ENCODE peak calls at places on chromosomes 3 and 15, in ten cellular contexts. K, I, C, Q, W, X, S, V, J and Z are unnamed samples.

GRCh38 chr3:168431436-168431835 is 335.7 kb upstream of the GOLIM4 start:
- DNase-seq in K (no peak), I (no peak), C (no peak), Q (no peak), W (no peak), X (no peak), S (no peak), V (no peak), J (peak), Z (no peak)

GRCh38 chr3:65669163-65669875 is 369.4 kb downstream of the MAGI1 start:
- DNase-seq in K (no peak), I (no peak), C (peak), Q (no peak), W (peak), X (peak), S (no peak), V (no peak), J (peak), Z (peak)

GRCh38 chr3:188734395-188734794 is 437.4 kb upstream of the TPRG1 start:
- DNase-seq in K (no peak), I (no peak), C (no peak), Q (no peak), W (no peak), X (no peak), S (no peak), V (peak), J (no peak), Z (no peak)

GRCh38 chr3:101300073-101300472 is 20.3 kb downstream of the IMPG2 start:
- DNase-seq in K (no peak), I (no peak), C (no peak), Q (no peak), W (no peak), X (no peak), S (no peak), V (no peak), J (no peak), Z (no peak)

GRCh38 chr15:48370460-48370859 is 39.2 kb downstream of the DUT start:
- DNase-seq in K (no peak), I (no peak), C (no peak), Q (no peak), W (peak), X (peak), S (no peak), V (no peak), J (peak), Z (peak)

GRCh38 chr15:82850242-82850591 is 40.8 kb downstream of the WHAMM start:
- DNase-seq in K (no peak), I (no peak), C (no peak), Q (no peak), W (no peak), X (peak), S (peak), V (no peak), J (no peak), Z (no peak)

GRCh38 chr3:128083396-128083795 is 31.2 kb downstream of the SEC61A1 start:
- DNase-seq in K (no peak), I (no peak), C (no peak), Q (no peak), W (no peak), X (no peak), S (no peak), V (no peak), J (no peak), Z (no peak)

GRCh38 chr15:44710236-44711088 is 661 bp downstream of the PATL2 start:
- DNase-seq in K (peak), I (peak), C (no peak), Q (peak), W (peak), X (peak), S (no peak), V (no peak), J (peak), Z (peak)

GRCh38 chr3:71050133-71050520 is 533.4 kb downstream of the FOXP1 start:
- DNase-seq in K (no peak), I (no peak), C (no peak), Q (no peak), W (peak), X (peak), S (no peak), V (no peak), J (peak), Z (peak)

GRCh38 chr15:58980351-58980939 is 7.0 kb upstream of the RNF111 start:
- DNase-seq in K (peak), I (peak), C (no peak), Q (no peak), W (peak), X (peak), S (no peak), V (peak), J (peak), Z (peak)

GRCh38 chr3:108100906-108101305 is 10.1 kb upstream of the CD47 start:
- DNase-seq in K (peak), I (peak), C (no peak), Q (no peak), W (no peak), X (no peak), S (no peak), V (no peak), J (no peak), Z (no peak)

GRCh38 chr15:84752700-84753099 is 4.3 kb downstream of the ZNF592 start:
- DNase-seq in K (no peak), I (no peak), C (no peak), Q (no peak), W (no peak), X (peak), S (no peak), V (no peak), J (peak), Z (peak)

GRCh38 chr3:194269610-194270145 is 81.5 kb downstream of the CPN2 start:
- DNase-seq in K (no peak), I (no peak), C (peak), Q (peak), W (peak), X (no peak), S (no peak), V (no peak), J (peak), Z (peak)

GRCh38 chr15:95259513-95259912 is 1028.2 kb downstream of the MCTP2 start:
- DNase-seq in K (peak), I (peak), C (peak), Q (peak), W (peak), X (peak), S (peak), V (peak), J (peak), Z (peak)

GRCh38 chr3:160735801-160736200 is 20.2 kb upstream of the PPM1L start:
- DNase-seq in K (no peak), I (no peak), C (no peak), Q (no peak), W (no peak), X (no peak), S (no peak), V (no peak), J (no peak), Z (no peak)

GRCh38 chr15:40959331-40960141 is 6.3 kb downstream of the CHAC1 start:
- DNase-seq in K (no peak), I (no peak), C (no peak), Q (no peak), W (no peak), X (no peak), S (no peak), V (no peak), J (no peak), Z (no peak)

GRCh38 chr3:15064299-15064834 is 748 bp downstream of the MRPS25 start:
- DNase-seq in K (no peak), I (peak), C (no peak), Q (no peak), W (peak), X (peak), S (peak), V (peak), J (no peak), Z (peak)

GRCh38 chr15:34049096-34049495 is 10.1 kb upstream of the AVEN start:
- DNase-seq in K (no peak), I (no peak), C (no peak), Q (no peak), W (peak), X (peak), S (no peak), V (no peak), J (peak), Z (peak)

GRCh38 chr15:99365232-99365631 is 114.0 kb downstream of the LRRC28 start:
- DNase-seq in K (peak), I (no peak), C (no peak), Q (no peak), W (no peak), X (no peak), S (no peak), V (no peak), J (no peak), Z (no peak)

GRCh38 chr15:47674576-47675232 is 42.6 kb upstream of the SEMA6D start:
- DNase-seq in K (no peak), I (no peak), C (no peak), Q (no peak), W (no peak), X (no peak), S (peak), V (no peak), J (no peak), Z (no peak)

GRCh38 chr3:63976862-63977180 is 46.5 kb downstream of the PSMD6 start:
- DNase-seq in K (no peak), I (no peak), C (no peak), Q (no peak), W (no peak), X (no peak), S (no peak), V (no peak), J (no peak), Z (no peak)

GRCh38 chr3:2655229-2655701 is 454.9 kb downstream of the IL5RA start:
- DNase-seq in K (no peak), I (no peak), C (no peak), Q (no peak), W (no peak), X (peak), S (no peak), V (no peak), J (no peak), Z (no peak)

DNA sequence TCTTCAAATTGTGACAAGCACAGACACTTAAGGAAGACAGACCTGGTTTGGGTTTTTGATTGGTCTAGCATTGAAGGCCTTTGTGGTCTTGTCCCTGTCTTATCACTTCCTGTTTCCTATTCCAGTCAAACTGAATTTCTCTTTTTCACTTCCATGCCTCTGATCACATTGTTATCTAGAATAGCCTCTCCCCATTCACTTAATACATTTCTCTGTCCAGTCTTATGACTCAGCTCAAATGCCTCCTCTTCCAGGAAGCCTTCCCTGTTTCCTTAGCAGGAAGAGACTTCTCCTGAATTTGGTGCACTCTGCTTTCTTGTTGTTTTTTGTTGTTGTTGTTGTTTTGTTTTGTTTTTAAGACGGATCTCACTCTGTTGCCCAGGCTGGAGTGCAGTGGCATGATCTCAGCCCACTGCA is 45.5 kb downstream of the LIMD1 start:
- DNase-seq in K (no peak), I (no peak), C (no peak), Q (no peak), W (no peak), X (no peak), S (no peak), V (no peak), J (no peak), Z (no peak)
- H3K4me3 ChIP-seq in K (no peak), I (no peak), C (no peak), Q (no peak), W (no peak), X (no peak), S (no peak), V (no peak), J (no peak), Z (no peak)

GRCh38 chr3:146747051-146747450 is 141.9 kb upstream of the PLSCR5 start:
- DNase-seq in K (no peak), I (no peak), C (no peak), Q (no peak), W (no peak), X (no peak), S (no peak), V (peak), J (no peak), Z (no peak)

GRCh38 chr3:146746190-146746589 is 141.0 kb upstream of the PLSCR5 start:
- DNase-seq in K (no peak), I (no peak), C (no peak), Q (no peak), W (peak), X (peak), S (no peak), V (peak), J (peak), Z (peak)

GRCh38 chr3:146750196-146750595 is 145.1 kb upstream of the PLSCR5 start:
- DNase-seq in K (no peak), I (no peak), C (no peak), Q (no peak), W (peak), X (peak), S (no peak), V (no peak), J (peak), Z (peak)

GRCh38 chr3:146747928-146748327 is 142.8 kb upstream of the PLSCR5 start:
- DNase-seq in K (no peak), I (no peak), C (no peak), Q (no peak), W (peak), X (peak), S (no peak), V (peak), J (peak), Z (peak)
- TF ChIP-seq CTCF in K (peak), I (no peak), C (no peak), Q (peak), W (peak), X (peak), S (peak), V (peak), J (peak), Z (peak)

GRCh38 chr3:48696156-48696555 is 10.4 kb upstream of the NCKIPSD start:
- DNase-seq in K (no peak), I (no peak), C (no peak), Q (no peak), W (no peak), X (no peak), S (no peak), V (no peak), J (no peak), Z (no peak)

GRCh38 chr3:48693826-48694225 is 8.1 kb upstream of the NCKIPSD start:
- DNase-seq in K (no peak), I (no peak), C (no peak), Q (no peak), W (no peak), X (no peak), S (peak), V (no peak), J (no peak), Z (no peak)

GRCh38 chr3:48692551-48692950 is 6.8 kb upstream of the NCKIPSD start:
- DNase-seq in K (no peak), I (no peak), C (no peak), Q (no peak), W (no peak), X (peak), S (no peak), V (no peak), J (no peak), Z (no peak)

GRCh38 chr3:48694610-48695051 is 8.9 kb upstream of the NCKIPSD start:
- DNase-seq in K (no peak), I (no peak), C (peak), Q (peak), W (peak), X (peak), S (no peak), V (peak), J (peak), Z (peak)

DNA sequence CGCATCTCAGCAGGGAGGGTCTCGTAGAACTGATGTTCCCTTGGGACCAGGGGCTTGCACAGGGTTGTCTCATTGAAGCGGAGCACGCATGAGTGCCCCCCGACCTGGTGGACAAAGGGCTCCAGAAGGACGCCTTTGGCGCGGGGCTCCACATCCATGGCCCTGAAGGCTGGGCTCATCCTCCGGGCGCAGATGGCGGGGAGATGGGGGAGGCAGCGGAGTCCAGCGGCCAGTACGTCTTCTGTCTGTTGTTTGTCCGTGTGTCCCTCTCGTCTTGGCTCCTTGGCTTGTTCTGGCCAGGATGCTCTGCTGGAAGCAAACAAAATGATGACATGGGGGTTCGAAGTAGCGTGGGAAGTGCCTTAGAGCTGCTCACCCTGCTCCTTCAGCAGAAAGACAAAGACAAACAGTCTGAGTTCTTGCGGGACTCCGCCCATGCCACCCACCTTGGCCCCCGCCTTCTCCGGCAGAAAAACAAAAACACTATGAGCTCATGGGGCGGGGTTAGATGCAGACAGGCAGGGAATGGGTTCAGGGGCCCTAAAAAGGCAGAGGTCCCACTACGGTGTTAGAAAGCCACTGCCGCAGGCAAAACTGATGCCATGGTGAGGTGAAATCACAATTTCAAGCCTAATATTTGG is 9.5 kb upstream of the NCKIPSD start:
- DNase-seq in K (no peak), I (no peak), C (no peak), Q (peak), W (peak), X (peak), S (no peak), V (peak), J (peak), Z (peak)
- H3K4me3 ChIP-seq in K (no peak), I (no peak), C (peak), Q (peak), W (peak), X (no peak), S (no peak), V (no peak), J (peak), Z (peak)

GRCh38 chr3:162400697-162401096 is 904.1 kb downstream of the OTOL1 start:
- DNase-seq in K (no peak), I (no peak), C (no peak), Q (no peak), W (no peak), X (no peak), S (no peak), V (peak), J (no peak), Z (peak)
- TF ChIP-seq CTCF in K (no peak), I (no peak), C (no peak), Q (no peak), W (no peak), X (peak), S (no peak), V (no peak), J (no peak), Z (no peak)

GRCh38 chr3:150377601-150378466 is 30.3 kb upstream of the TSC22D2 start:
- DNase-seq in K (no peak), I (no peak), C (no peak), Q (no peak), W (no peak), X (peak), S (no peak), V (no peak), J (no peak), Z (no peak)
- H3K4me3 ChIP-seq in K (no peak), I (no peak), C (no peak), Q (no peak), W (no peak), X (no peak), S (no peak), V (no peak), J (no peak), Z (no peak)

DNA sequence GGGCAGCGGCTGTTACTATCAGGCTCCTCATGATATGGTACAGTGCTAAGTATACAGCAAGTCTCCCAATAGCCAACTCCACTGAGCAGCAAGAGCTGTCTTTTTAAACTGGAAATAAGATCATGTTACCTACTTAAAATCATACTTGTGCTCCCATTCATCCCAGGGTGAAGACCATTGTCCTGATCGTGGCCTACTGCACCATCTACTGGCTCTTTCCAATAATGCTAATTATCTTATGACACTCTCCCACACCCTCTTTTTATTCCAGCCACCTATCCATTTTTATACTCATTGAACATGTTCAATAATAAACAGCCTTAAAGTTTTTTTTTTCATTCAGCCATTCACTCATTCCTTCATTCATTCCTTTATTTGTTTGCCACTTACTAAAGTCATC is 117.7 kb downstream of the GBE1 start:
- DNase-seq in K (no peak), I (no peak), C (no peak), Q (no peak), W (peak), X (peak), S (peak), V (peak), J (peak), Z (peak)
- TF ChIP-seq CTCF in K (peak), I (peak), C (peak), Q (peak), W (peak), X (peak), S (peak), V (peak), J (peak), Z (no peak)

GRCh38 chr3:47041114-47041513 is 61.6 kb downstream of the NBEAL2 start:
- DNase-seq in K (no peak), I (no peak), C (no peak), Q (no peak), W (no peak), X (no peak), S (no peak), V (no peak), J (no peak), Z (no peak)
- H3K4me3 ChIP-seq in K (no peak), I (no peak), C (no peak), Q (no peak), W (no peak), X (no peak), S (no peak), V (no peak), J (no peak), Z (no peak)

GRCh38 chr3:155983834-155984474 is 113.5 kb downstream of the GMPS start:
- DNase-seq in K (no peak), I (no peak), C (no peak), Q (no peak), W (no peak), X (peak), S (no peak), V (no peak), J (no peak), Z (peak)
- TF ChIP-seq CTCF in K (no peak), I (no peak), C (no peak), Q (no peak), W (no peak), X (peak), S (peak), V (no peak), J (no peak), Z (no peak)

DNA sequence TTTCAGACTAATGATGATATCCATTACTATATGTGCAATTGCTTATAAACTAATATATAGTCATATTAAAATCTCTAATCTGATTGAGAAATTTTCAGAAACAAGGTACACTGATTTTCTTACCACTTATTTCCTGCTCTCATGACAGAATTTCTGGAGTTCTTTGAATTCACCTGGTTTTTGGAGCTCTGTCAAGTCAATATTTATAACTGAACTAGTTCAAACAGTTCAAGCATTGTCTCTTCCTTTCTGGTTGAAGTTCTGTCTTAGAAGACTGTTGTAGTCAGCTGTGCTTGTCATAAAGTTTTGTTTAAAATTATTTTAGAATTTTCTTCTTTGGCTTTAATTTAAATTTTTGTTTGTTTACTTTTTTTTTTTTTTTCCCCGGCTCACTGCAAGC is 239.9 kb upstream of the CTDSPL start:
- DNase-seq in K (no peak), I (no peak), C (no peak), Q (no peak), W (no peak), X (no peak), S (no peak), V (no peak), J (no peak), Z (no peak)
- H3K4me3 ChIP-seq in K (no peak), I (no peak), C (no peak), Q (no peak), W (no peak), X (no peak), S (no peak), V (no peak), J (no peak), Z (no peak)

DNA sequence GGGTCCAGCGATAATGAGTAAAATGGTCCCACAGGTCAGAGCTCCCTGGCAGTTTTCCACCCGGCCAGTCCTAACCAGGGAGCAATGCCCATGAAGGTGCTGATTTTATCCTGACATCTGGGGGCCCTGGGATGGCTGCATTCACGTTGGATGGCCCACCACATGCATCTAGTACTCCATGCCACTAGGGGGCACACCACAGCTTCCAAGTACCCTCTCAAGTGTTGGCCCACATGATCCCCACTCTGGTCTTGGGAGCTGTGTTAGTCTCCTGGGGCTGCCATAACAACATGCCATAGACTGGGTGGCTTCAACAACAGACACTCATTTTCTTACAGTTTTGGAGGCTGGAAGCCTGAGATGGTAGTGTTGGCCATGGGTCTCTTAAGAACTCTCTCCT is 225.5 kb downstream of the SLCO3A1 start:
- DNase-seq in K (no peak), I (peak), C (no peak), Q (no peak), W (peak), X (no peak), S (peak), V (peak), J (no peak), Z (peak)
- TF ChIP-seq CTCF in K (peak), I (peak), C (no peak), Q (peak), W (peak), X (peak), S (peak), V (peak), J (peak), Z (peak)